ENCODE peak calls at places on chromosomes 1 and 21, in five cellular contexts. B is myocyte, Y is A172, D is psoas muscle, K is HTR-8/SVneo. R is an unnamed sample.
A peak's percentile ranks its signal among the peaks of the same experiment; 100 is the strongest.

GRCh38 chr1:203148127-203148526 is 20.6 kb downstream of the ADORA1 start:
- DNase-seq in B (no peak), Y (no peak), D (no peak), K (no peak), R (no peak)

GRCh38 chr1:10161541-10162290 is 48.7 kb upstream of the KIF1B start:
- DNase-seq in B (peak; percentile 77), Y (no peak), D (peak; percentile 82), K (no peak), R (no peak)

GRCh38 chr1:158008630-158009029 is 15.2 kb downstream of the KIRREL1 start:
- DNase-seq in B (no peak), Y (no peak), D (no peak), K (no peak), R (no peak)

GRCh38 chr1:30872948-30873263 is 35.7 kb downstream of the SDC3 start:
- DNase-seq in B (no peak), Y (no peak), D (no peak), K (no peak), R (no peak)

GRCh38 chr1:108533351-108534083 is 26.4 kb upstream of the EEIG2 start:
- DNase-seq in B (no peak), Y (no peak), D (no peak), K (no peak), R (no peak)

GRCh38 chr1:228280961-228281591 is 73.2 kb downstream of the OBSCN start:
- DNase-seq in B (no peak), Y (no peak), D (peak; percentile 58), K (no peak), R (no peak)

GRCh38 chr1:218369688-218370511 is 24.8 kb downstream of the TGFB2 start:
- DNase-seq in B (peak; percentile 60), Y (peak; percentile 40), D (no peak), K (no peak), R (peak; percentile 82)

GRCh38 chr1:171366099-171366498 is 52.1 kb downstream of the FMO4 start:
- DNase-seq in B (no peak), Y (no peak), D (no peak), K (no peak), R (peak; percentile 72)

GRCh38 chr1:152888126-152888525 is 10.0 kb downstream of the SMCP start:
- DNase-seq in B (no peak), Y (no peak), D (no peak), K (no peak), R (no peak)

GRCh38 chr1:14602131-14602530 is 3.6 kb downstream of the KAZN start:
- DNase-seq in B (peak; percentile 26), Y (no peak), D (peak; percentile 61), K (no peak), R (no peak)

GRCh38 chr1:29972664-29973063 is 736.3 kb downstream of the PTPRU start:
- DNase-seq in B (no peak), Y (no peak), D (no peak), K (no peak), R (no peak)

GRCh38 chr1:26771643-26772321 is 16.0 kb upstream of the PIGV start:
- DNase-seq in B (peak; percentile 97), Y (peak; percentile 97), D (peak; percentile 62), K (peak; percentile 79), R (peak; percentile 99)

GRCh38 chr1:246647513-246647912 is 76.7 kb upstream of the SCCPDH start:
- DNase-seq in B (no peak), Y (no peak), D (no peak), K (no peak), R (peak; percentile 70)

GRCh38 chr1:31596737-31597097 is 20.4 kb downstream of the TINAGL1 start:
- DNase-seq in B (no peak), Y (no peak), D (no peak), K (no peak), R (no peak)

GRCh38 chr1:62613325-62613727 is 16.0 kb downstream of the ANGPTL3 start:
- DNase-seq in B (no peak), Y (no peak), D (no peak), K (no peak), R (no peak)

GRCh38 chr1:27603962-27604578 is at the start of gene AHDC1:
- DNase-seq in B (peak; percentile 92), Y (no peak), D (peak; percentile 96), K (peak; percentile 82), R (peak; percentile 87)

GRCh38 chr1:72434070-72434469 is 151.7 kb upstream of the NEGR1 start:
- DNase-seq in B (no peak), Y (no peak), D (no peak), K (no peak), R (no peak)

GRCh38 chr1:30757196-30757949 is at the start of gene LAPTM5:
- DNase-seq in B (peak; percentile 90), Y (no peak), D (peak; percentile 78), K (no peak), R (peak; percentile 34)

GRCh38 chr21:39312112-39313041 is 1.1 kb downstream of the BRWD1 start:
- DNase-seq in B (peak; percentile 89), Y (peak; percentile 89), D (peak; percentile 96), K (peak; percentile 96), R (peak; percentile 89)

GRCh38 chr21:24045775-24046215 is 1561.5 kb downstream of the MRPL39 start:
- DNase-seq in B (peak; percentile 26), Y (peak; percentile 40), D (peak; percentile 72), K (peak; percentile 67), R (peak; percentile 31)

GRCh38 chr1:46401514-46401913 is 7.4 kb downstream of the FAAH start:
- DNase-seq in B (no peak), Y (no peak), D (no peak), K (no peak), R (peak; percentile 44)

GRCh38 chr21:44012474-44013379 is 618 bp downstream of the TRAPPC10 start:
- DNase-seq in B (peak; percentile 44), Y (no peak), D (peak; percentile 82), K (peak; percentile 45), R (no peak)

GRCh38 chr21:35926003-35926541 is 134.3 kb downstream of the SETD4 start:
- DNase-seq in B (no peak), Y (no peak), D (no peak), K (no peak), R (no peak)

GRCh38 chr1:24536391-24536840 is 19.5 kb upstream of the NCMAP start:
- DNase-seq in B (no peak), Y (no peak), D (no peak), K (no peak), R (peak; percentile 86)

GRCh38 chr1:35845766-35846165 is 37.2 kb upstream of the AGO1 start:
- DNase-seq in B (peak; percentile 75), Y (no peak), D (no peak), K (no peak), R (no peak)

GRCh38 chr1:66809736-66810326 is 8.8 kb upstream of the INSL5 start:
- DNase-seq in B (peak; percentile 70), Y (peak; percentile 18), D (no peak), K (no peak), R (peak; percentile 68)

GRCh38 chr1:24866211-24867063 is 63.6 kb downstream of the RUNX3 start:
- DNase-seq in B (no peak), Y (no peak), D (no peak), K (no peak), R (no peak)

GRCh38 chr1:29691499-29691898 is 455.2 kb downstream of the PTPRU start:
- DNase-seq in B (no peak), Y (no peak), D (no peak), K (no peak), R (no peak)

GRCh38 chr1:197100677-197101076 is 33.6 kb upstream of the F13B start:
- DNase-seq in B (no peak), Y (no peak), D (no peak), K (no peak), R (no peak)

GRCh38 chr1:203557390-203557789 is 63.4 kb downstream of the OPTC start:
- DNase-seq in B (peak; percentile 76), Y (peak; percentile 85), D (no peak), K (no peak), R (peak; percentile 77)

GRCh38 chr21:38413958-38414506 is 84.2 kb downstream of the ERG start:
- DNase-seq in B (peak; percentile 8), Y (no peak), D (no peak), K (no peak), R (no peak)